ENCODE peak calls at places on chromosomes 11 and 22, in seven cellular contexts. T, H, Z, G, F, R and E are unnamed samples.

GRCh38 chr11:28697920-28698827 is 590.0 kb downstream of the METTL15 start:
- DNase-seq in Z (peak; percentile 66), R (peak; percentile 68), G (peak; percentile 41), H (peak; percentile 18), T (peak; percentile 5), F (peak; percentile 48), E (no peak)

GRCh38 chr11:85685820-85686459 is at the start of gene CCDC89:
- DNase-seq in Z (peak; percentile 98), G (peak; percentile 11), T (no peak), F (no peak), R (peak; percentile 45), H (no peak), E (no peak)

GRCh38 chr22:39574779-39575551 is 4.4 kb downstream of the CACNA1I start:
- DNase-seq in F (no peak), Z (peak; percentile 96), G (peak; percentile 58), R (no peak), T (no peak), H (no peak), E (no peak)

GRCh38 chr22:37202706-37203105 is 9.6 kb downstream of the SSTR3 start:
- DNase-seq in G (no peak), H (no peak), Z (no peak), F (no peak), R (no peak), T (no peak), E (no peak)

GRCh38 chr11:64581057-64581523 is 9.9 kb upstream of the SLC22A12 start:
- DNase-seq in H (no peak), F (no peak), R (no peak), Z (no peak), G (no peak), T (no peak), E (no peak)

GRCh38 chr22:33105501-33105911 is 47.3 kb upstream of the SYN3 start:
- DNase-seq in G (no peak), T (no peak), Z (peak; percentile 91), H (no peak), R (no peak), F (no peak), E (no peak)

GRCh38 chr11:91664521-91664920 is 560.1 kb upstream of the FAT3 start:
- DNase-seq in Z (no peak), F (peak; percentile 4), G (peak; percentile 7), H (no peak), T (no peak), R (no peak), E (no peak)

GRCh38 chr22:25488244-25489020 is 76.0 kb upstream of the GRK3 start:
- DNase-seq in G (peak; percentile 80), T (no peak), H (peak; percentile 43), F (peak; percentile 71), Z (peak; percentile 93), R (peak; percentile 62), E (no peak)

GRCh38 chr22:39253427-39254070 is 8.8 kb upstream of the PDGFB start:
- DNase-seq in R (peak; percentile 59), F (no peak), H (no peak), Z (peak; percentile 95), T (no peak), G (peak; percentile 85), E (no peak)

GRCh38 chr11:70194792-70195791 is 8.0 kb upstream of the FADD start:
- DNase-seq in T (no peak), F (no peak), H (no peak), Z (no peak), R (no peak), G (no peak), E (no peak)

GRCh38 chr22:30535182-30535581 is 11.4 kb downstream of the SEC14L6 start:
- DNase-seq in H (no peak), G (no peak), T (no peak), R (no peak), Z (no peak), F (no peak), E (no peak)

GRCh38 chr11:45150301-45150700 is 3.9 kb downstream of the PRDM11 start:
- DNase-seq in H (peak; percentile 4), G (no peak), F (no peak), Z (no peak), R (no peak), T (no peak), E (no peak)

GRCh38 chr11:119094816-119095065 is 6.9 kb downstream of the DPAGT1 start:
- DNase-seq in F (peak; percentile 83), R (peak; percentile 89), T (no peak), G (peak; percentile 77), H (no peak), Z (peak; percentile 93), E (no peak)

GRCh38 chr22:48577014-48577690 is 1250.5 kb downstream of the BRD1 start:
- DNase-seq in F (peak; percentile 40), G (no peak), R (no peak), T (no peak), Z (no peak), H (no peak), E (no peak)

GRCh38 chr11:70398834-70399680 is 728 bp downstream of the CTTN start:
- DNase-seq in T (peak; percentile 36), F (no peak), Z (no peak), R (peak; percentile 16), H (no peak), G (peak; percentile 14), E (no peak)

GRCh38 chr11:494761-495536 is 12.1 kb downstream of the RNH1 start:
- DNase-seq in R (no peak), H (no peak), G (no peak), Z (no peak), T (no peak), F (no peak), E (no peak)

GRCh38 chr11:35112056-35112845 is 26.7 kb upstream of the CD44 start:
- DNase-seq in Z (peak; percentile 36), H (no peak), F (no peak), T (no peak), R (no peak), G (no peak), E (no peak)

GRCh38 chr11:64000026-64000739 is 13.9 kb downstream of the OTUB1 start:
- DNase-seq in G (no peak), H (peak; percentile 76), T (peak; percentile 92), Z (peak; percentile 89), R (peak; percentile 70), F (no peak), E (peak; percentile 66)

GRCh38 chr22:23376256-23376655 is 195.9 kb downstream of the BCR start:
- DNase-seq in H (peak; percentile 33), T (peak; percentile 45), G (peak; percentile 28), Z (peak; percentile 29), R (peak; percentile 69), F (no peak), E (no peak)

GRCh38 chr11:78497309-78497708 is 77.4 kb downstream of the NARS2 start:
- DNase-seq in G (no peak), R (no peak), T (no peak), H (no peak), F (no peak), Z (no peak), E (no peak)

GRCh38 chr11:90220391-90220790 is 2.5 kb downstream of the CHORDC1 start:
- DNase-seq in H (no peak), G (no peak), R (no peak), Z (peak; percentile 84), F (no peak), T (no peak), E (no peak)

GRCh38 chr11:2760196-2760871 is 60.5 kb upstream of the KCNQ1OT1 start:
- DNase-seq in G (no peak), H (no peak), R (no peak), F (no peak), Z (no peak), T (no peak), E (no peak)

GRCh38 chr22:26684173-26684572 is 26.8 kb downstream of the MIAT start:
- DNase-seq in G (no peak), F (peak; percentile 41), H (no peak), T (no peak), R (no peak), Z (no peak), E (no peak)

GRCh38 chr11:62705401-62705800 is 1.8 kb downstream of the BSCL2 start:
- DNase-seq in Z (peak; percentile 47), G (peak; percentile 44), R (peak; percentile 33), T (no peak), H (no peak), F (peak; percentile 48), E (no peak)

GRCh38 chr11:3046190-3046589 is 11.0 kb downstream of the CARS1 start:
- DNase-seq in G (no peak), R (no peak), Z (peak; percentile 27), H (no peak), F (no peak), T (no peak), E (no peak)

GRCh38 chr11:125886997-125887372 is 483 bp upstream of the HYLS1 start:
- DNase-seq in T (peak; percentile 18), H (no peak), F (no peak), R (peak; percentile 43), G (no peak), Z (peak; percentile 72), E (peak; percentile 49)